ENCODE peak calls at places on chromosomes 4 and X, in nine cellular contexts. P, Z, V, O, G, C, T, A and Q are unnamed samples.

GRCh38 chr4:158811704-158812103 is 42.9 kb downstream of the FNIP2 start:
- DNase-seq in C (no peak), A (no peak), Z (no peak), P (no peak), T (no peak), G (no peak), O (no peak), V (no peak), Q (no peak)

GRCh38 chr4:110877728-110878382 is 255.0 kb upstream of the PITX2 start:
- DNase-seq in T (no peak), G (no peak), A (no peak), C (no peak), P (no peak), O (no peak), V (no peak), Z (no peak), Q (no peak)

GRCh38 chrX:70262952-70263567 is 3.1 kb upstream of the P2RY4 start:
- DNase-seq in T (peak; percentile 40), V (no peak), C (peak; percentile 47), P (peak; percentile 54), G (peak; percentile 56), O (peak; percentile 28), Z (peak; percentile 60), A (no peak), Q (peak; percentile 58)

GRCh38 chr4:70559216-70559830 is 32.7 kb upstream of the AMBN start:
- DNase-seq in T (peak; percentile 48), P (peak; percentile 34), V (peak; percentile 35), C (peak; percentile 61), G (peak; percentile 59), Z (peak; percentile 54), O (peak; percentile 34), A (no peak), Q (peak; percentile 56)

GRCh38 chr4:7366180-7366957 is 68.4 kb downstream of the PSAPL1 start:
- DNase-seq in G (no peak), P (no peak), T (no peak), C (no peak), Z (no peak), A (no peak), V (no peak), O (no peak), Q (no peak)

GRCh38 chr4:88755454-88755853 is 57.8 kb upstream of the NAP1L5 start:
- DNase-seq in C (no peak), G (no peak), P (no peak), O (no peak), A (no peak), T (no peak), V (no peak), Z (no peak), Q (no peak)

GRCh38 chr4:112916868-112917267 is 132.6 kb upstream of the ANK2 start:
- DNase-seq in P (no peak), T (peak; percentile 59), G (no peak), V (no peak), O (peak; percentile 18), A (no peak), Z (no peak), C (no peak), Q (no peak)

GRCh38 chr4:90025248-90025647 is 101.9 kb upstream of the CCSER1 start:
- DNase-seq in P (peak; percentile 9), A (no peak), G (no peak), T (peak; percentile 32), Z (no peak), O (peak; percentile 0), C (no peak), V (peak; percentile 13), Q (no peak)

GRCh38 chr4:41072021-41072777 is 142.1 kb downstream of the APBB2 start:
- DNase-seq in O (no peak), C (no peak), T (no peak), Z (peak; percentile 33), V (no peak), P (no peak), A (no peak), G (no peak), Q (no peak)

GRCh38 chr4:101291198-101291597 is 56.1 kb downstream of the PPP3CA start:
- DNase-seq in V (no peak), G (no peak), T (no peak), C (no peak), Z (no peak), A (no peak), O (no peak), P (no peak), Q (no peak)

GRCh38 chr4:55757356-55758024 is 62.1 kb upstream of the EXOC1L start:
- DNase-seq in C (no peak), P (no peak), G (no peak), T (no peak), V (no peak), A (no peak), O (no peak), Z (no peak), Q (no peak)

GRCh38 chr4:25172964-25173917 is 13.0 kb upstream of the SEPSECS start:
- DNase-seq in Z (no peak), O (peak; percentile 100), C (peak; percentile 14), A (no peak), P (peak; percentile 96), T (peak; percentile 98), V (peak; percentile 86), G (no peak), Q (no peak)

GRCh38 chr4:152206646-152207435 is 329.1 kb downstream of the FBXW7 start:
- DNase-seq in A (no peak), C (no peak), P (no peak), Z (peak; percentile 27), O (no peak), V (no peak), T (no peak), G (no peak), Q (no peak)

GRCh38 chrX:106692425-106693075 is 34.0 kb upstream of the RNF128 start:
- DNase-seq in G (no peak), P (no peak), T (no peak), O (no peak), A (no peak), Z (no peak), V (no peak), C (no peak), Q (no peak)

GRCh38 chrX:101220881-101221280 is 1.3 kb downstream of the DRP2 start:
- DNase-seq in G (no peak), T (no peak), V (no peak), C (no peak), O (no peak), A (no peak), Z (no peak), P (no peak), Q (no peak)

GRCh38 chrX:53715336-53715924 is 28.9 kb upstream of the HUWE1 start:
- DNase-seq in T (no peak), O (no peak), G (no peak), V (no peak), C (no peak), P (no peak), Z (no peak), A (no peak), Q (no peak)

GRCh38 chrX:26783512-26784225 is 567.7 kb downstream of the MAGEB5 start:
- DNase-seq in A (no peak), Z (no peak), T (peak; percentile 20), O (peak; percentile 11), G (peak; percentile 27), P (peak; percentile 5), V (peak; percentile 29), C (no peak), Q (no peak)

GRCh38 chr4:128366212-128366611 is 78.6 kb upstream of the PGRMC2 start:
- DNase-seq in C (no peak), T (no peak), O (no peak), A (no peak), V (no peak), P (no peak), Z (no peak), G (no peak), Q (no peak)

GRCh38 chr4:122665148-122665547 is 44.3 kb upstream of the IL21 start:
- DNase-seq in V (no peak), C (no peak), P (no peak), T (no peak), G (no peak), Z (no peak), O (no peak), A (no peak), Q (no peak)

DNA sequence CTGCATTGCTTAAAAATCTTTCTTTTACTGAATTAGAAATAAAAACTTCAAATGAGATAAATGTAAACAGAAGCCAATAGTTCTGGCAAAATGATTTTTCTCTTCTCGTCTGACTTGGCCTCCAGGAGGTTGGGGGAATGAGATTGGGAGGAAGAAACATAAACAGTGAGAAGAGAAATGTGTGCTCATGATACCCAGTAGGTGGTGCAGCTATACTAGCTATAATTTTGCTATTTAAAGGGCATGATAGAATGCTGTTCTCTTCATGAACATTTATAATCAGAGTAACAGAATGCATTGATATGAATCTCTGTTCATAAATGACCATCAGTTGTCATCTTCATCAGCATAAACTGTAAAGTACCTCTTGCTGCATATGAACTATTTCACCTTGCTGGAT is 85.5 kb downstream of the TACR3 start:
- DNase-seq in Z (no peak), O (no peak), C (no peak), A (no peak), V (peak; percentile 10), G (no peak), T (no peak), P (no peak), Q (no peak)
- TF ChIP-seq CTCF in Z (no peak), O (no peak), C (no peak), A (no peak), V (peak; percentile 40), G (no peak), T (no peak), P (peak; percentile 36), Q (no peak)

GRCh38 chr4:160370046-160370445 is 1267.2 kb downstream of the RAPGEF2 start:
- DNase-seq in O (no peak), Z (no peak), P (peak; percentile 50), C (no peak), A (no peak), G (no peak), V (no peak), T (peak; percentile 63), Q (no peak)
- TF ChIP-seq CTCF in O (no peak), Z (no peak), P (peak; percentile 3), C (no peak), A (no peak), G (no peak), V (no peak), T (no peak), Q (no peak)

GRCh38 chr4:83959160-83959559 is 423.3 kb downstream of the GPAT3 start:
- DNase-seq in O (no peak), A (no peak), G (no peak), P (no peak), V (no peak), Z (no peak), C (no peak), T (no peak), Q (no peak)
- TF ChIP-seq CTCF in O (no peak), A (no peak), G (no peak), P (no peak), V (no peak), Z (no peak), C (no peak), T (no peak), Q (no peak)

GRCh38 chr4:33650036-33650435 is 2594.3 kb downstream of the ARAP2 start:
- DNase-seq in O (no peak), G (no peak), C (no peak), V (no peak), T (no peak), A (no peak), Z (no peak), P (no peak), Q (no peak)

DNA sequence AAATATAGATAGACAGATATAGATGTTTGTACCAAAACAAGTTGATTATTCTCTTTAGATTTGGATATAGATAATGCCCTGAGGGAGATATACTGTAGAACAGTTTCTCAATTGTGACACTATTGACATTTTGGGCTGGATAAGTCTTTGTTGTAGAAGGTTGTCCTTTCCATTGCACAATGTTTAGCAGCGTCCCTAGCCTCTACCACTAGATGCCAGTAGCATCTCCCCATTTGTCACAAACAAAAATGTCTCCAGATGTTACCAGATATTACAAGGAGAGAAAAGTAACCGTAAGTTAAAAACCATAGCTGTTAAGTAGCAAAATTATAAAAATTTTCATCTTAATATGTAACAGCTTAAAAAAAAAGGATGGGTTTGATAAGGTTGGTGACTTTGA is 2595.3 kb downstream of the ARAP2 start:
- DNase-seq in A (no peak), C (no peak), G (no peak), V (peak; percentile 21), O (peak; percentile 5), P (peak; percentile 1), Z (no peak), T (peak; percentile 29), Q (peak; percentile 10)
- TF ChIP-seq CTCF in A (no peak), C (peak; percentile 7), G (peak; percentile 16), V (peak; percentile 27), O (peak; percentile 37), P (peak; percentile 50), Z (no peak), T (peak; percentile 65), Q (peak; percentile 10)